ENCODE peak calls at places on chromosomes 16 and 17, in four cellular contexts. One of them, this sample, is unnamed.

GRCh38 chr17:66604381-66604780 is 230.5 kb upstream of the CACNG5 start:
- DNase-seq in adrenal gland: no peak
- DNase-seq in heart left ventricle: no peak
- DNase-seq in ovary: no peak
- DNase-seq in this sample: no peak

GRCh38 chr16:82639263-82639662 is 12.5 kb downstream of the CDH13 start:
- DNase-seq in ovary: no peak
- DNase-seq in heart left ventricle: no peak
- DNase-seq in adrenal gland: no peak
- DNase-seq in this sample: no peak

GRCh38 chr16:20899503-20900298 is 457 bp downstream of the DCUN1D3 start:
- DNase-seq in adrenal gland: peak; percentile 71
- DNase-seq in heart left ventricle: no peak
- DNase-seq in ovary: peak; percentile 68
- DNase-seq in this sample: no peak

GRCh38 chr17:33686171-33686570 is 393.1 kb upstream of the ASIC2 start:
- DNase-seq in ovary: no peak
- DNase-seq in adrenal gland: no peak
- DNase-seq in heart left ventricle: no peak
- DNase-seq in this sample: no peak

GRCh38 chr16:24686678-24687077 is 42.8 kb upstream of the TNRC6A start:
- DNase-seq in heart left ventricle: no peak
- DNase-seq in ovary: no peak
- DNase-seq in adrenal gland: no peak
- DNase-seq in this sample: no peak

GRCh38 chr16:54233626-54234025 is 53.0 kb downstream of the IRX3 start:
- DNase-seq in ovary: no peak
- DNase-seq in adrenal gland: no peak
- DNase-seq in heart left ventricle: no peak
- DNase-seq in this sample: no peak

GRCh38 chr17:10268005-10268404 is 69.6 kb upstream of the GAS7 start:
- DNase-seq in ovary: no peak
- DNase-seq in heart left ventricle: no peak
- DNase-seq in adrenal gland: no peak
- DNase-seq in this sample: no peak

GRCh38 chr17:38333635-38334295 is 10.0 kb downstream of the GPR179 start:
- DNase-seq in ovary: no peak
- DNase-seq in heart left ventricle: no peak
- DNase-seq in adrenal gland: no peak
- DNase-seq in this sample: peak; percentile 12

GRCh38 chr17:63950940-63951907 is 19.1 kb upstream of the CD79B start:
- DNase-seq in adrenal gland: no peak
- DNase-seq in ovary: no peak
- DNase-seq in heart left ventricle: no peak
- DNase-seq in this sample: no peak

GRCh38 chr17:18261146-18261515 is 669 bp downstream of the MIEF2 start:
- DNase-seq in heart left ventricle: peak; percentile 85
- DNase-seq in adrenal gland: peak; percentile 96
- DNase-seq in ovary: peak; percentile 66
- DNase-seq in this sample: no peak

GRCh38 chr16:47734987-47735594 is 274.0 kb downstream of the PHKB start:
- DNase-seq in ovary: no peak
- DNase-seq in heart left ventricle: no peak
- DNase-seq in adrenal gland: no peak
- DNase-seq in this sample: no peak

GRCh38 chr17:69608114-69608513 is 193.6 kb downstream of the MAP2K6 start:
- DNase-seq in ovary: no peak
- DNase-seq in adrenal gland: no peak
- DNase-seq in heart left ventricle: no peak
- DNase-seq in this sample: no peak

GRCh38 chr16:74601131-74601871 is 5.6 kb downstream of the GLG1 start:
- DNase-seq in adrenal gland: no peak
- DNase-seq in heart left ventricle: no peak
- DNase-seq in ovary: no peak
- DNase-seq in this sample: peak; percentile 54

GRCh38 chr16:30510392-30510938 is 15.9 kb downstream of the ZNF768 start:
- DNase-seq in ovary: no peak
- DNase-seq in heart left ventricle: no peak
- DNase-seq in adrenal gland: no peak
- DNase-seq in this sample: no peak

GRCh38 chr17:72734611-72735010 is 357.9 kb downstream of the SLC39A11 start:
- DNase-seq in ovary: no peak
- DNase-seq in heart left ventricle: no peak
- DNase-seq in adrenal gland: no peak
- DNase-seq in this sample: no peak

DNA sequence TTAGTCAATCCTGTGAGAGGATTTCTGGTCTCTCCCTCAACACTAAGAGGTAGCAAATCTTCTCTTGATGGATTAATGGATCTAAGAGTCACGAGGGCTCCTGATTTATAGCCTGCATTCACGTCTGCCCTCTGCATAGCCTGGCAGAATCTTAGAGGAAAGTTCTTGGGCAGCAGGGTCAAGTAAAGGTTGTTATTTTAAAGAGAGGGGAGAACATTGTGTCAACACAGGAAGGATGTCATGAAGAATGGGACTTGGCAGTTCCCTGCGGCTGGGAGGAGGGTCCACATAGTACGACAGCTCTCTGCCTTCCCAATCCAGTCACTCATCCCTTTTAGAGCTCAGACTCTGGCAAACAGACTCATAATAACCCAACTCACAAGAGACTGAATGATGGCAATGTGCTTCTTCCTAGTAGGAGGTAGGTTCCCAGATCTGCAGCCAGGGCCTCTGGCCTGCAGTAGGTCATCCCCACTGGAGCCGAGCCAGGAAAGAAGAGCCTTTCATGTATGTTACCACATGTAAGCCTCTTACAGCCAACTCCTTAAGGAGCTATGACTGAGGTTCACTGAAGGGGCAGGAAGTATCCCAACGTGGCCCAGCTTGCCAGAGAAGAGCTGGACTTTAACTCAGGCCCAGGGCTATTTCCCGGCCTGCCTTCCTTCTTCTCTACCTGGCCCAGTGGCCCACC is 25.4 kb upstream of the RPTOR start:
- DNase-seq in ovary: no peak
- DNase-seq in adrenal gland: peak; percentile 65
- DNase-seq in heart left ventricle: no peak
- DNase-seq in this sample: no peak
- H3K4me3 ChIP-seq in ovary: no peak overlapping the region
- H3K4me3 ChIP-seq in adrenal gland: no peak overlapping the region
- H3K4me3 ChIP-seq in heart left ventricle: no peak overlapping the region
- H3K4me3 ChIP-seq in this sample: no peak overlapping the region

GRCh38 chr16:55634193-55634592 is 21.6 kb upstream of the SLC6A2 start:
- DNase-seq in adrenal gland: no peak
- DNase-seq in ovary: no peak
- DNase-seq in heart left ventricle: no peak
- DNase-seq in this sample: no peak
- H3K27ac ChIP-seq in adrenal gland: no peak overlapping the region
- H3K27ac ChIP-seq in ovary: no peak overlapping the region
- H3K27ac ChIP-seq in heart left ventricle: no peak overlapping the region
- H3K27ac ChIP-seq in this sample: no peak overlapping the region

DNA sequence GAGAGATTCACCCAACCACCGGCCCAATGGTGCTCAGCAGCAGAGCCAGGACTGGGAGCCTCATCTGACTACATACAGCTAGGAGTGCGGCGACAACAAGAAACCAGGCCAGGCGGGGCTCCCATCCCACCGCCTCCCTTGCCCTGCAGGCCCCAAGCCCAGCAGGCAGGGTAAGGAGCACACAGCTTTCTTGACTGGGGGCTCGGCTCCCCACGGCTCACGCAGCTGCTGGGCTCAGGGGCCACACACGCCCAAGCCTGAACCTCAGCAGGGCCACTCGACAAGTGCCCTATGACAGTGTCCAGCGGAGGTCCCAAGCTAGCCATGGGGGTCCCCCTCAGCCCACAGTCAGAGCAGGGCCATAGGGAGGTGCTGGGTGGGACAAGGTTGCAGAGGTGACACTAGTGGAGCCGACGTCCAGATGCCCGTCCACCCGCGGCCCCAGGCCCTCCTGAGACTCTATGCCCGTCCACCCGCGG is 13.7 kb downstream of the PIEZO1 start:
- DNase-seq in heart left ventricle: no peak
- DNase-seq in ovary: no peak
- DNase-seq in adrenal gland: no peak
- DNase-seq in this sample: no peak
- H3K4me1 ChIP-seq in heart left ventricle: peaks cover 78% of the 10 kb centered on the region
- H3K4me1 ChIP-seq in ovary: peaks cover 52% of the 10 kb centered on the region
- H3K4me1 ChIP-seq in adrenal gland: peaks cover 52% of the 10 kb centered on the region
- H3K4me1 ChIP-seq in this sample: peaks cover 61% of the 10 kb centered on the region

GRCh38 chr17:75587718-75588545 is at the start of gene MYO15B:
- DNase-seq in ovary: peak; percentile 77
- DNase-seq in adrenal gland: peak; percentile 61
- DNase-seq in heart left ventricle: peak; percentile 90
- DNase-seq in this sample: peak; percentile 21
- H3K4me3 ChIP-seq in ovary: peak within 1 kb of the TSS; percentile 74
- H3K4me3 ChIP-seq in adrenal gland: no peak within 1 kb of the TSS
- H3K4me3 ChIP-seq in heart left ventricle: peak within 1 kb of the TSS; percentile 82
- H3K4me3 ChIP-seq in this sample: peak within 1 kb of the TSS; percentile 52

GRCh38 chr16:12502671-12503070 is 301.0 kb downstream of the CPPED1 start:
- DNase-seq in adrenal gland: no peak
- DNase-seq in ovary: no peak
- DNase-seq in heart left ventricle: no peak
- DNase-seq in this sample: no peak
- H3K27ac ChIP-seq in adrenal gland: no peak overlapping the region
- H3K27ac ChIP-seq in ovary: no peak overlapping the region
- H3K27ac ChIP-seq in heart left ventricle: no peak overlapping the region
- H3K27ac ChIP-seq in this sample: no peak overlapping the region

GRCh38 chr17:75319818-75320691 is 30.8 kb upstream of the SLC25A19 start:
- DNase-seq in ovary: no peak
- DNase-seq in adrenal gland: no peak
- DNase-seq in heart left ventricle: no peak
- DNase-seq in this sample: no peak
- H3K4me1 ChIP-seq in ovary: peaks cover 2% of the 10 kb centered on the region
- H3K4me1 ChIP-seq in adrenal gland: peaks cover 12% of the 10 kb centered on the region
- H3K4me1 ChIP-seq in heart left ventricle: peaks cover 59% of the 10 kb centered on the region
- H3K4me1 ChIP-seq in this sample: peaks cover 3% of the 10 kb centered on the region

GRCh38 chr17:28043296-28043695 is 819 bp downstream of the NLK start:
- DNase-seq in ovary: no peak
- DNase-seq in adrenal gland: no peak
- DNase-seq in heart left ventricle: no peak
- DNase-seq in this sample: no peak
- H3K4me3 ChIP-seq in ovary: no peak overlapping the region
- H3K4me3 ChIP-seq in adrenal gland: peak overlapping the region; percentile 8
- H3K4me3 ChIP-seq in heart left ventricle: peak overlapping the region; percentile 10
- H3K4me3 ChIP-seq in this sample: no peak overlapping the region

DNA sequence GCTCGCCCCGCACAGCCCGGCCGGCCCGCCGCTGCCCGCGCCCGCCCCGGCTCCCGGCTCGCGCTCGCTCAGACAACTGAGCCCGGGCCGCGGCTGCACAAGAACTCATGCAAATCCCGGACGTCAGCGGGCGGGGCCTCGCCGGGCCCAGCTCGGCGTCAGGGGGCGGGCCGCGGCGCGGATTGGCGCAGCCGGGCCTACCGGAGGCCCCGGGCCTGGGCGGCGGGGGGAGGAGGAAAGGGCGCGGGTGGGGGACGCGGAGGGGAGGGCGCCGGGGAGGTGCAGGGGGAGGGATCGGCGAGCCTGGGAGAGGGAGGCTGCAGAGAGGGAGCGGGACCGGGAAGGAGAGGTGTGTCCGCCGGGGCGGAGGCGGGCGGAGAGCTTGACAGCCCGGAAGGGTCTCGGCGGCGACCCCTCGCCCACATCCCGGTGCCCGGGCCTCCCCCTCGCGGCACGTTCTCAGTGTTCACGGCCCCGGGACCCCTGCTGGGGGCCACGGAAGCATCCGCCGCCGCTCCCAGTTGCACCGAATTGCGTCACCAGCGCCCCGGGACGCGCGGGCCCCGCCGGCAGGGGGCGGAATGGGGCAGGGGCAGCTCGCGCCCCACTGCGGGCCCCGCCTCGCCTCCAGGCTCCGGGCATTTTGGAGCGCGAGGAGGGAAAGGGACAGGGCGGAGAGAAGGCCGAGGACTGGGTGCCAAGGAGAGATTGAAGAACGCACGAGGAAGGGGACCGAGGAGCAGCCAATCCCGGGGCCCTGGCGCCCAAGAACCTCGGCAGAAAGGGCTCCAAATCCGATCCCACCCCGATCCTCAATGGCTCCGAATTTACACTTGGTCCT is at the start of gene CBX4:
- DNase-seq in ovary: peak; percentile 96
- DNase-seq in adrenal gland: peak; percentile 98
- DNase-seq in heart left ventricle: peak; percentile 98
- DNase-seq in this sample: peak; percentile 85
- H3K27ac ChIP-seq in ovary: peak within 1 kb of the TSS; percentile 87
- H3K27ac ChIP-seq in adrenal gland: peak within 1 kb of the TSS; percentile 84
- H3K27ac ChIP-seq in heart left ventricle: peak within 1 kb of the TSS; percentile 88
- H3K27ac ChIP-seq in this sample: peak within 1 kb of the TSS; percentile 61

GRCh38 chr16:15967655-15968315 is 18.4 kb downstream of the ABCC1 start:
- DNase-seq in ovary: no peak
- DNase-seq in adrenal gland: no peak
- DNase-seq in heart left ventricle: no peak
- DNase-seq in this sample: no peak

GRCh38 chr16:15970743-15971434 is 21.5 kb downstream of the ABCC1 start:
- DNase-seq in adrenal gland: no peak
- DNase-seq in ovary: no peak
- DNase-seq in heart left ventricle: no peak
- DNase-seq in this sample: no peak

GRCh38 chr16:15972046-15972868 is 22.8 kb downstream of the ABCC1 start:
- DNase-seq in ovary: no peak
- DNase-seq in heart left ventricle: no peak
- DNase-seq in adrenal gland: no peak
- DNase-seq in this sample: no peak

GRCh38 chr16:15971435-15971805 is 22.0 kb downstream of the ABCC1 start:
- DNase-seq in heart left ventricle: no peak
- DNase-seq in adrenal gland: no peak
- DNase-seq in ovary: no peak
- DNase-seq in this sample: no peak

DNA sequence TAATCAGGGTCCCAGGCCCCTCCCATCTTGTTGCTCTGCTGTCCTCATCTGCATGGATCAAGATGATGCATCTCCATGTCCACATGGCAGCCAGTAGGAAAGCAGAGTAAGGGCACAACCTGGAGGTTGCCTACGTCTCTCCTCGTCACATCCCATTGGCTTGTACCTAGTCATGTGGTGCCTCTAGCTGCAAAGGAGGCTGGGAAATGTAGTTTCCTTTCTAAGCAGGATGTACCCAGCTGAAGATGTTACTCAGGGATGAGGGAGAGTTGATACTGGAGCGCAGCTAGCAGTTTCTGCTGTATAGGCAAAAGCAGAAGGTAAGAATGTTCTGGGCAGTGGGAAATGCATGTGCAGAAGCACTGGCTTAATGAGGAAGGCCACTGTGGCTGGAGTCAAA is 20.8 kb downstream of the ABCC1 start:
- DNase-seq in adrenal gland: no peak
- DNase-seq in ovary: no peak
- DNase-seq in heart left ventricle: no peak
- DNase-seq in this sample: no peak
- H3K4me1 ChIP-seq in adrenal gland: peaks cover 28% of the 10 kb centered on the region
- H3K4me1 ChIP-seq in ovary: peaks cover 14% of the 10 kb centered on the region
- H3K4me1 ChIP-seq in heart left ventricle: peaks cover 25% of the 10 kb centered on the region
- H3K4me1 ChIP-seq in this sample: no peaks in the 10 kb centered on the region